ENCODE peak calls at places on chromosome 19, in seven cellular contexts. C is K562; T is uterus; P is tibial nerve; D is IMR-90; N is ovary; G is naive thymus-derived CD4-positive, alpha-beta T cell. X is an unnamed sample. For H3K9me3, the result is how much of the 10 kb centered on the place peaks cover.

GRCh38 chr19:49339364-49340068 is 4.3 kb downstream of the CD37 start:
- DNase-seq in G (no peak), P (peak), T (peak), N (peak), C (peak), D (peak), X (no peak)

GRCh38 chr19:11963566-11964355 is 1.1 kb upstream of the ZNF763 start:
- DNase-seq in N (peak), T (peak), P (peak), G (peak), C (peak), D (peak), X (peak)

GRCh38 chr19:49205114-49205513 is 47.5 kb downstream of the TRPM4 start:
- DNase-seq in P (no peak), D (no peak), N (no peak), T (no peak), C (no peak), G (no peak), X (no peak)

GRCh38 chr19:2969104-2969504 is 8.3 kb upstream of the TLE6 start:
- DNase-seq in N (peak), D (no peak), T (peak), C (peak), G (no peak), P (no peak), X (no peak)

GRCh38 chr19:11204943-11205349 is 7.6 kb upstream of the KANK2 start:
- DNase-seq in G (no peak), T (peak), P (no peak), N (peak), C (no peak), D (no peak), X (no peak)

GRCh38 chr19:44093931-44094765 is at the start of gene ZNF224:
- DNase-seq in D (peak), N (peak), C (peak), T (peak), G (peak), P (peak), X (peak)

GRCh38 chr19:35348909-35349611 is 1.4 kb downstream of the FFAR1 start:
- DNase-seq in P (no peak), G (no peak), D (no peak), T (no peak), C (no peak), N (peak), X (no peak)

GRCh38 chr19:33740811-33741396 is 55.8 kb upstream of the KCTD15 start:
- DNase-seq in G (peak), P (no peak), D (peak), T (no peak), N (peak), C (peak), X (no peak)

GRCh38 chr19:15400521-15401396 is 18.0 kb downstream of the AKAP8L start:
- DNase-seq in C (no peak), P (no peak), D (no peak), T (peak), N (no peak), G (no peak), X (no peak)

GRCh38 chr19:35959040-35959967 is 23.1 kb downstream of the LRFN3 start:
- DNase-seq in P (no peak), D (no peak), C (peak), T (no peak), G (peak), N (no peak), X (peak)

GRCh38 chr19:33547676-33548075 is 26.1 kb upstream of the PEPD start:
- DNase-seq in C (no peak), P (no peak), G (no peak), T (no peak), N (no peak), D (no peak), X (no peak)

GRCh38 chr19:35903550-35904179 is 1.3 kb downstream of the HCST start:
- DNase-seq in G (peak), D (peak), C (peak), N (peak), P (peak), T (peak), X (peak)

GRCh38 chr19:47729468-47729798 is 15.9 kb upstream of the NOP53 start:
- DNase-seq in G (no peak), N (peak), C (peak), P (peak), T (peak), D (peak), X (no peak)

DNA sequence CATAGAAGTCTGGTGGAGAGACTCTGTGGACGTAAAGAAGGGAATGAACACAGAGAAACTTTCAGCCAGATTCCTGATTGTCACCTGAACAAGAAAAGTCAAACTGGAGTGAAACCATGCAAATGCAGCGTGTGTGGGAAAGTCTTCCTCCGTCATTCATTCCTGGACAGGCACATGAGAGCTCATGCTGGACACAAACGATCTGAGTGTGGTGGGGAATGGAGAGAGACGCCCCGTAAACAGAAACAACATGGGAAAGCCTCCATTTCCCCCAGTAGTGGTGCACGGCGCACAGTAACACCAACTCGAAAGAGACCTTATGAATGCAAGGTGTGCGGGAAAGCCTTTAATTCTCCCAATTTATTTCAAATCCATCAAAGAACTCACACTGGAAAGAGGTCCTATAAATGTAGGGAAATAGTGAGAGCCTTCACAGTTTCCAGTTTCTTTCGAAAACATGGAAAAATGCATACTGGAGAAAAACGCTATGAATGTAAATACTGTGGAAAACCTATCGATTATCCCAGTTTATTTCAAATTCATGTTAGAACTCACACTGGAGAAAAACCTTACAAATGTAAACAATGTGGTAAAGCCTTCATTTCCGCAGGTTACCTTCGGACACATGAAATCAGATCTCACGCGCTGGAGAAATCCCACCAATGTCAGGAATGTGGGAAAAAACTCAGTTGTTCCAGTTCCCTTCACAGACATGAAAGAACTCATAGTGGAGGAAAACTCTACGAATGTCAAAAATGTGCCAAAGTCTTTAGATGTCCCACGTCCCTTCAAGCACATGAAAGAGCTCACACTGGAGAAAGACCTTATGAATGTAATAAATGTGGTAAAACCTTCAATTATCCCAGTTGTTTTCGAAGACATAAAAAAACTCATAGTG is 10.8 kb downstream of the ZNF101 start:
- DNase-seq in C (no peak), T (no peak), N (no peak), G (no peak), P (no peak), D (no peak), X (no peak)
- H3K9me3 ChIP-seq in C (under half), T (under half), N (under half), G (half or more), P (half or more), D (under half), X (under half)

GRCh38 chr19:16569609-16570320 is 2.5 kb downstream of the SLC35E1 start:
- DNase-seq in T (no peak), G (no peak), D (no peak), C (no peak), P (no peak), N (no peak), X (no peak)
- H3K9me3 ChIP-seq in T (under half), G (under half), D (under half), C (under half), P (under half), N (under half), X (under half)

DNA sequence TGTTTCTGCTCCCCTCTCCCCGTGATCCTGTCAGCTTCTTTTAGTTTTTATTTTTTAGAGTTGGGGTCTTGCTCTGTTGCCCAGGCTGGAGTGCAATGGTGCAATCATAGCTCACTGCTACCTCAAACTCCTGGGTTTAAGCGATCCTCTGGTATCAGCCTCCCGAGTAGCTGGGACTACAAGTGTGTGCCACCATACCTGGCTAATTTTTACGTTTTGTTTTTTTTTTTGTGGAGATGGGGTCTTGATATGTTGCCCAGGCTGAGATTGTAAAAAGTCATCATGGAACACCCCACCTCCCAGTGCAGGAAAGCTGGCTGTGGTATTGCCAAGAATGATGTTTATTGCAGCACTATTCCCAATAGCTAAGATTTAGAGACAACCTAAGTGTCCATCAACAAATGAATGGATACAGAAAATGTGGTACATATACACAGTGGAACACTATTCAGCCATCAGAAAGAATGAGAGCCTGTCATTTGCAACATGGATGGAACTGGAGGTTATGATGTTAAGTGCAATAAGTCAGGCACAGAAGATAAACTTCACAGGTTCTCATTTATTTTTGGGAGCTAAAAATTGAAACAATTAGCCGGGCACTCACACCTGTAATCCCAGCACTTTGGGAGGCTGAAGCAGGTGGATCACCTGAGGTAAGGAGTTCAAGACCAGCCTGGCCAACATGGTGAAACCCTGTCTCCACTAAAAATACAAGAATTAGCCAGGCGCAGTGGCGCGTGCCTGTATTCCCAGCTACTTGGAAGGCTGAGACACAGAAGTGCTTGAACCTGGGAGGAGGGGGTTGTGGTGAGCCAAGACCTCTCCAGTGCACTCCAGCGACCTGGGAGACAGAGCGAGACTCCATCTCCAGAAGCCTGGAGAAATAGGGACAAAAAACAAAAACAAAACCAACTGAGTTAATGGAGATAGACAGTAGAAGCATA is 6.6 kb upstream of the KLK15 start:
- DNase-seq in G (no peak), N (no peak), C (no peak), D (no peak), P (no peak), T (no peak), X (no peak)
- H3K9me3 ChIP-seq in G (under half), N (under half), C (under half), D (under half), P (under half), T (under half), X (under half)

GRCh38 chr19:52069653-52070052 is 21.0 kb upstream of the ZNF432 start:
- DNase-seq in C (no peak), P (no peak), N (no peak), T (no peak), D (no peak), G (no peak), X (no peak)
- H3K9me3 ChIP-seq in C (under half), P (half or more), N (under half), T (half or more), D (half or more), G (half or more), X (half or more)

GRCh38 chr19:9487016-9487415 is 11.4 kb downstream of the ZNF560 start:
- DNase-seq in P (no peak), C (no peak), G (no peak), N (no peak), T (no peak), D (no peak), X (no peak)

DNA sequence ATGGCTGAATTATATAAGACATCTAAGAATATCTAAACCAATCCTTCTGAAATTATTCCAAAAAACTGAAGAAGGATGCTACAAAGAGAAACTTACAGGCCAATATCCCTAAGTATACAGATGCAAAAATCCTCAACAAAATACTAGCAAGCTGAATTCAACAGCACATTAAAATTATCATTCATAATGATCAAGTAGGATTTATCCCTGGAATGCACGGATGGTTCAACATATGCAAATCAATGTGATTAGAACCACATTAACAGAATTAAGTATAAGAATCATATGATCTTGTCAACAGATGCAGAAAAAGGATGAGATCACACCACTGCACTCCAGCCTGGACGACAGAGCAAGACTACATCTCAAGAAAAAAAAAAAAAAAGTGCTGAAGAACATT is 13.3 kb downstream of the ZNF560 start:
- DNase-seq in T (no peak), C (no peak), P (no peak), G (no peak), D (no peak), N (no peak), X (no peak)
- H3K9me3 ChIP-seq in T (under half), C (under half), P (half or more), G (under half), D (under half), N (under half), X (under half)

DNA sequence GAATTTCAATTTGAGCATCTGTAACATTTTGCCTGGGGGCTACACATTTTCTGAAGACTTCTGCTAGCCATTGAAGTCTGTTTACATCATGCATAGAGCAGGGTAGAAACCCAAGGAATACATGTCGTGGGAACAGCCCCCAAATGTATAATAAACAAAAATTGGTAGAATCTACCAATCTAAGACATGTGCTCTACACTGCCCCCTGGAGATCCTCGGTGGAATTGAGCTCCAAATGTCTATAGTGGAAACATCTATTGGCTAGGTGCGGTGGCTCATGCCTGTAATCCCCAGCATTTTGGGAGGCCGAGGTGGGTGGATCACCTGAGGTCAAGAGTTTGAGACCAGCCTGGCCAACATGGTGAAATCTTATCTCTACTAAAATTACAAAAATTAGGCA is 57.3 kb downstream of the MBD3L2B start:
- DNase-seq in N (no peak), T (no peak), G (peak), C (peak), D (no peak), P (no peak), X (peak)
- H3K9me3 ChIP-seq in N (under half), T (under half), G (under half), C (under half), D (under half), P (under half), X (under half)

DNA sequence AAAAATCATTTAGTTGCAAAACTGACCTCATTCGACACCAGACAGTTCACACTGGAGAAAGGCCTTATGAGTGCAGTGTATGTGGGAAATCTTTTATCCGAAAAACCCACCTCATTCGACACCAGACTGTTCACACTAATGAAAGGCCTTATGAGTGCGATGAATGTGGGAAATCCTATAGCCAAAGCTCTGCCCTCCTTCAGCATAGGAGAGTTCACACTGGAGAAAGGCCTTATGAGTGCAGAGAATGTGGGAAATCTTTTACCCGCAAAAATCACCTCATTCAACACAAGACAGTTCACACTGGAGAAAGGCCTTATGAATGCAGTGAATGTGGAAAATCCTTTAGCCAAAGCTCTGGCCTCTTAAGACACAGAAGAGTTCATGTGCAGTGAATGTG is 7.1 kb upstream of the ZNF134 start:
- DNase-seq in C (no peak), T (no peak), N (no peak), P (no peak), G (no peak), D (no peak), X (no peak)
- H3K9me3 ChIP-seq in C (under half), T (half or more), N (under half), P (half or more), G (half or more), D (under half), X (under half)

DNA sequence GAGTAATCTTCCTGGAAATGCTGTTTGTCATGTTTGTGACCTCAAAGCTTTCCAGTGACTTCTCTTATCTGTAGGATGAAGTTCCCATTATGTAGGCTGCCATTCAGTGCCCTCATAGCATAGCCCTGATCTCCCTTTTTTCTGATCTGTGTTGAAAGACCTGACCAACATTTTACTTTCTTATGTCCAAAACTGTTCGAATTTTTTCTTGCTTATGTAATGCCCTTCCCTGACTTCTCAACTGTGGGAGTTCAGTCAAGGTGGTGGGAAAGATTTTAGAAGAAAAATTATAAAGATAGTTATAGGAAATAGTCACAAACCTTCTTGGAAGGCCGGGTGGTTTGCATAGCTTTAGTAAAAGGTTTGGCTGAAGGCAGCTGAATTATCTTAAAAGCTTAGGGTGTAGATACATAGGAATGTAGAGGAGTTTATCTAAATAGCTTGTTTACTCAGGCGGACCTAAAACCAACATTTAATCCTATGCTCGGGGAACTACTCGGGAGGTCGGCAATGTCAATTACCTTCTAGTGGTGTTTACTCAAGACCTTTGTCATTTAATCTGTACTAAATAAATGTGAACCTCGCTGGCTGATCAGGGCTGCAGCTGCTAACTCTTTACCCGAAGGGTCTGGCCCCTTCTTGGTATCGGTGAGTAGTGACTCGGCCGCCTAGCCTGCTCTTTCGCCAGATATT is 44.3 kb downstream of the PSG3 start:
- DNase-seq in T (no peak), G (no peak), D (no peak), C (no peak), P (no peak), N (no peak), X (no peak)
- H3K9me3 ChIP-seq in T (under half), G (under half), D (under half), C (under half), P (under half), N (under half), X (under half)

X was measured in T-helper 17 cell.